ENCODE peak calls at places on chromosomes 11 and 22, in seven cellular contexts. O, L, Y, F, W, Z and Q are unnamed samples.
A peak's percentile ranks its signal among the peaks of the same experiment; 100 is the strongest.

GRCh38 chr11:73647459-73648100 is 1.2 kb downstream of the PLEKHB1 start:
- DNase-seq in O (peak; percentile 70), L (peak; percentile 97), Y (peak; percentile 80), F (peak; percentile 77), W (peak; percentile 97), Z (peak; percentile 70), Q (peak; percentile 94)

GRCh38 chr22:36930041-36930935 is 16.9 kb downstream of the CSF2RB start:
- DNase-seq in O (no peak), L (peak; percentile 18), Y (no peak), F (no peak), W (no peak), Z (no peak), Q (no peak)

GRCh38 chr11:88183233-88183632 is 8.0 kb upstream of the RAB38 start:
- DNase-seq in O (no peak), L (no peak), Y (no peak), F (no peak), W (no peak), Z (no peak), Q (no peak)

GRCh38 chr11:45896392-45897068 is 10.5 kb downstream of the FREY1 start:
- DNase-seq in O (no peak), L (peak; percentile 82), Y (no peak), F (peak; percentile 48), W (peak; percentile 55), Z (no peak), Q (no peak)

GRCh38 chr11:134439181-134439580 is 27.1 kb upstream of the B3GAT1 start:
- DNase-seq in O (no peak), L (no peak), Y (no peak), F (no peak), W (peak; percentile 23), Z (no peak), Q (peak; percentile 4)

GRCh38 chr11:131530411-131530810 is 160.0 kb downstream of the NTM start:
- DNase-seq in O (no peak), L (no peak), Y (no peak), F (peak; percentile 31), W (no peak), Z (no peak), Q (no peak)

GRCh38 chr22:22849640-22850610 is 37.7 kb upstream of the IGLL5 start:
- DNase-seq in O (no peak), L (no peak), Y (no peak), F (no peak), W (no peak), Z (no peak), Q (no peak)

GRCh38 chr11:16812274-16812673 is 73.8 kb downstream of the C11orf58 start:
- DNase-seq in O (no peak), L (no peak), Y (no peak), F (peak; percentile 47), W (peak; percentile 66), Z (no peak), Q (no peak)

GRCh38 chr11:125229916-125230315 is 65.4 kb downstream of the PKNOX2 start:
- DNase-seq in O (no peak), L (no peak), Y (no peak), F (no peak), W (no peak), Z (no peak), Q (no peak)

GRCh38 chr11:28284206-28284605 is 176.0 kb downstream of the METTL15 start:
- DNase-seq in O (peak; percentile 38), L (no peak), Y (no peak), F (no peak), W (no peak), Z (no peak), Q (no peak)

GRCh38 chr22:39530692-39531331 is 1.7 kb downstream of the RPS19BP1 start:
- DNase-seq in O (peak; percentile 41), L (no peak), Y (peak; percentile 75), F (no peak), W (peak; percentile 90), Z (no peak), Q (no peak)

GRCh38 chr11:69216609-69217008 is 60.9 kb downstream of the SMIM38 start:
- DNase-seq in O (peak; percentile 22), L (peak; percentile 13), Y (no peak), F (no peak), W (no peak), Z (no peak), Q (no peak)

GRCh38 chr11:575324-575995 is 810 bp upstream of the PHRF1 start:
- DNase-seq in O (no peak), L (no peak), Y (peak; percentile 55), F (peak; percentile 75), W (peak; percentile 69), Z (no peak), Q (peak; percentile 62)

GRCh38 chr11:57781529-57781943 is 19.9 kb downstream of the CTNND1 start:
- DNase-seq in O (peak; percentile 33), L (peak; percentile 91), Y (peak; percentile 66), F (no peak), W (peak; percentile 98), Z (no peak), Q (peak; percentile 86)

GRCh38 chr22:24555496-24556253 is at the start of gene SNRPD3:
- DNase-seq in O (peak; percentile 92), L (peak; percentile 91), Y (peak; percentile 96), F (peak; percentile 90), W (peak; percentile 95), Z (peak; percentile 56), Q (peak; percentile 94)

GRCh38 chr11:67489860-67490726 is 7.3 kb downstream of the AIP start:
- DNase-seq in O (no peak), L (no peak), Y (no peak), F (no peak), W (no peak), Z (no peak), Q (no peak)

GRCh38 chr11:108819957-108820356 is 155.1 kb downstream of the DDX10 start:
- DNase-seq in O (no peak), L (no peak), Y (no peak), F (no peak), W (no peak), Z (no peak), Q (no peak)

GRCh38 chr22:23408321-23408720 is 171.8 kb downstream of the IGLL1 start:
- DNase-seq in O (no peak), L (no peak), Y (no peak), F (no peak), W (no peak), Z (no peak), Q (peak; percentile 56)

GRCh38 chr11:44751066-44751465 is 24.3 kb downstream of the TSPAN18 start:
- DNase-seq in O (no peak), L (peak; percentile 12), Y (no peak), F (no peak), W (no peak), Z (no peak), Q (no peak)

GRCh38 chr11:84800755-84801346 is 826.3 kb downstream of the DLG2 start:
- DNase-seq in O (peak; percentile 36), L (no peak), Y (peak; percentile 23), F (peak; percentile 17), W (peak; percentile 45), Z (no peak), Q (peak; percentile 26)

GRCh38 chr11:26134481-26135355 is 197.2 kb upstream of the ANO3 start:
- DNase-seq in O (peak; percentile 38), L (peak; percentile 35), Y (peak; percentile 53), F (peak; percentile 40), W (peak; percentile 81), Z (no peak), Q (peak; percentile 52)

GRCh38 chr11:35174666-35175065 is 35.7 kb downstream of the CD44 start:
- DNase-seq in O (peak; percentile 90), L (no peak), Y (peak; percentile 90), F (no peak), W (no peak), Z (no peak), Q (no peak)

GRCh38 chr11:62680825-62681240 is 2.0 kb upstream of the UBXN1 start:
- DNase-seq in O (peak; percentile 87), L (no peak), Y (peak; percentile 90), F (no peak), W (peak; percentile 50), Z (no peak), Q (peak; percentile 69)

GRCh38 chr11:134358165-134358852 is 26.5 kb downstream of the GLB1L2 start:
- DNase-seq in O (no peak), L (no peak), Y (no peak), F (no peak), W (no peak), Z (no peak), Q (no peak)

GRCh38 chr11:83367745-83368144 is 81.6 kb upstream of the CCDC90B start:
- DNase-seq in O (no peak), L (peak; percentile 40), Y (no peak), F (no peak), W (peak; percentile 46), Z (no peak), Q (no peak)

GRCh38 chr11:121554552-121554951 is 101.8 kb upstream of the SORL1-AS1 start:
- DNase-seq in O (no peak), L (no peak), Y (no peak), F (no peak), W (no peak), Z (no peak), Q (no peak)

DNA sequence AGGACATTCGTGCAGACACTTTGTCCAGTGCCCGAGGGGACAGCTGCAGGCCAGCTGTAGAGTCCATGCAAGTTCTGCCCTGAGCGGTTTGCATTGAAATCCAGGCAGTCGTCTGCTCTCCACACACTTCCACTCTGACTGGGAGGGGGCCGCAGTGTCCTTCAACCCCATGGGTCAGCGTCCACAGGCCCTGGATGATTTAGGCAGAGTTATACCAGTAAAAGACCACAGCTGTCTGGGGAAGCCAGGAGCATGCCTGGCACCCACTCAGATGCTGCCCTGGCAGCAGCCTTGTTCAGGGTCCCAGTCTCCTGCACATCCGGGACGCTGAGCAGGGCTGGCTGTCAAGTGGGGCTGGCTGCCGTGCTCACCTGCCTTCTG is 26.5 kb downstream of the KRTAP5-5 start:
- DNase-seq in O (no peak), L (no peak), Y (no peak), F (no peak), W (no peak), Z (no peak), Q (no peak)
- H4K8ac ChIP-seq in O (no peak overlapping the region), L (no peak overlapping the region), Y (peak overlapping the region; percentile 47), F (no peak overlapping the region), W (no peak overlapping the region), Z (peak overlapping the region; percentile 57), Q (no peak overlapping the region)

DNA sequence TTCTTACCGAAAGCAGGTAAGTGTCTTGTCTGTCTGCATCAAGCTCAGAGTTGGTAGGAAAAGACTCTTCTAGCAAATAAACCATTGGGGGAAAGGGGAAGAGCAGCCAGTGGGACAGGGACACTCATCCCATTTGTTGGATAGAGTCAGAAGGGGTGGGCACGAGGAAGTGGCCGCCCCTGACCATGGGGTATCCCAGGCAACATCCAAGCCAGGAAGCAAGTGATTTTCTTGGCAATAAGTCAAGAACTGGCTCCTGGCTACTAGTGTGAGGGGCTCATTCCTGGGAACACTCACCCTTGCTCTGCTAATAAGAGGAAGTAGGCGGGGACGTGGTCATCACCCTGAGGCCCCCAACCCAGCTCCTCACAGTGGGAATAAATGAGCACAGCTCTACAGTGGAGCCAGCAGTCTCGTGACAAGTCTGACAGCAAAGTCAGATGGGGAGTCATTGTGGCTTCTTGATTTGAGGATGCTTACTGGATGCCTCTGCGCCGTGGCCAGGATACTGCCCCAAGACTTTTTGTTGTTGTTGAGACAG is 6.7 kb downstream of the SLC25A18 start:
- DNase-seq in O (peak; percentile 4), L (peak; percentile 40), Y (no peak), F (no peak), W (peak; percentile 63), Z (no peak), Q (no peak)
- H4K8ac ChIP-seq in O (no peak overlapping the region), L (no peak overlapping the region), Y (no peak overlapping the region), F (no peak overlapping the region), W (no peak overlapping the region), Z (no peak overlapping the region), Q (no peak overlapping the region)

GRCh38 chr22:32985899-32986772 is 72.0 kb downstream of the SYN3 start:
- DNase-seq in O (peak; percentile 71), L (peak; percentile 85), Y (peak; percentile 82), F (peak; percentile 83), W (peak; percentile 92), Z (peak; percentile 36), Q (peak; percentile 94)
- H4K8ac ChIP-seq in O (no peak overlapping the region), L (no peak overlapping the region), Y (peak overlapping the region; percentile 61), F (no peak overlapping the region), W (no peak overlapping the region), Z (no peak overlapping the region), Q (peak overlapping the region; percentile 51)

GRCh38 chr22:38490915-38491314 is 15.2 kb downstream of the DDX17 start:
- DNase-seq in O (peak; percentile 79), L (no peak), Y (peak; percentile 88), F (no peak), W (no peak), Z (no peak), Q (no peak)
- H4K8ac ChIP-seq in O (no peak overlapping the region), L (no peak overlapping the region), Y (no peak overlapping the region), F (no peak overlapping the region), W (no peak overlapping the region), Z (no peak overlapping the region), Q (no peak overlapping the region)